ENCODE peak calls at places on chromosomes 7 and 10, in four cellular contexts. E, W, G and P are unnamed samples.

GRCh38 chr10:49173201-49173772 is 14.9 kb downstream of the TMEM273 start:
- DNase-seq in E (no peak), W (peak), G (no peak), P (no peak)

GRCh38 chr7:105826143-105826542 is 50.3 kb downstream of the ATXN7L1 start:
- DNase-seq in E (no peak), W (no peak), G (no peak), P (no peak)

GRCh38 chr7:158827411-158828342 is 1.6 kb downstream of the ESYT2 start:
- DNase-seq in E (no peak), W (peak), G (no peak), P (peak)

GRCh38 chr7:101362334-101363195 is at the start of gene COL26A1:
- DNase-seq in E (no peak), W (peak), G (no peak), P (peak)

GRCh38 chr7:108234981-108235450 is 104.9 kb upstream of the LAMB4 start:
- DNase-seq in E (no peak), W (no peak), G (no peak), P (no peak)

GRCh38 chr7:151139791-151140190 is 27.7 kb downstream of the GBX1 start:
- DNase-seq in E (no peak), W (no peak), G (no peak), P (no peak)

GRCh38 chr7:103524042-103524907 is 78.3 kb upstream of the SLC26A5 start:
- DNase-seq in E (peak), W (peak), G (peak), P (no peak)

GRCh38 chr7:78226059-78226658 is 427.6 kb downstream of the PHTF2 start:
- DNase-seq in E (no peak), W (peak), G (peak), P (peak)

GRCh38 chr7:14389052-14389988 is 399.9 kb upstream of the ETV1 start:
- DNase-seq in E (no peak), W (no peak), G (no peak), P (no peak)

GRCh38 chr7:80225361-80225760 is 90.7 kb downstream of the GNAI1 start:
- DNase-seq in E (no peak), W (no peak), G (peak), P (no peak)

GRCh38 chr7:44622342-44623151 is 16.1 kb downstream of the OGDH start:
- DNase-seq in E (no peak), W (peak), G (no peak), P (peak)

GRCh38 chr10:72171175-72171630 is 44.6 kb upstream of the ANAPC16 start:
- DNase-seq in E (peak), W (peak), G (peak), P (no peak)

GRCh38 chr7:147279951-147280350 is 1163.3 kb downstream of the CNTNAP2 start:
- DNase-seq in E (no peak), W (no peak), G (no peak), P (no peak)

GRCh38 chr7:55508301-55509011 is 63.8 kb downstream of the VOPP1 start:
- DNase-seq in E (no peak), W (no peak), G (no peak), P (peak)

GRCh38 chr10:49598164-49598856 is 11.8 kb upstream of the SLC18A3 start:
- DNase-seq in E (no peak), W (no peak), G (no peak), P (no peak)

GRCh38 chr10:124508907-124509454 is 47.4 kb downstream of the LHPP start:
- DNase-seq in E (no peak), W (no peak), G (no peak), P (no peak)

GRCh38 chr7:16967174-16967868 is 85.5 kb upstream of the AGR3 start:
- DNase-seq in E (no peak), W (no peak), G (peak), P (no peak)

GRCh38 chr10:26479766-26480492 is 41.8 kb downstream of the APBB1IP start:
- DNase-seq in E (no peak), W (no peak), G (no peak), P (peak)

GRCh38 chr7:101162551-101163280 is 2.7 kb downstream of the VGF start:
- DNase-seq in E (no peak), W (peak), G (no peak), P (no peak)

GRCh38 chr7:129832701-129833227 is 120.0 kb downstream of the UBE2H start:
- DNase-seq in E (no peak), W (no peak), G (no peak), P (no peak)

GRCh38 chr7:70793060-70793459 is 338.9 kb upstream of the GALNT17 start:
- DNase-seq in E (no peak), W (no peak), G (no peak), P (no peak)

DNA sequence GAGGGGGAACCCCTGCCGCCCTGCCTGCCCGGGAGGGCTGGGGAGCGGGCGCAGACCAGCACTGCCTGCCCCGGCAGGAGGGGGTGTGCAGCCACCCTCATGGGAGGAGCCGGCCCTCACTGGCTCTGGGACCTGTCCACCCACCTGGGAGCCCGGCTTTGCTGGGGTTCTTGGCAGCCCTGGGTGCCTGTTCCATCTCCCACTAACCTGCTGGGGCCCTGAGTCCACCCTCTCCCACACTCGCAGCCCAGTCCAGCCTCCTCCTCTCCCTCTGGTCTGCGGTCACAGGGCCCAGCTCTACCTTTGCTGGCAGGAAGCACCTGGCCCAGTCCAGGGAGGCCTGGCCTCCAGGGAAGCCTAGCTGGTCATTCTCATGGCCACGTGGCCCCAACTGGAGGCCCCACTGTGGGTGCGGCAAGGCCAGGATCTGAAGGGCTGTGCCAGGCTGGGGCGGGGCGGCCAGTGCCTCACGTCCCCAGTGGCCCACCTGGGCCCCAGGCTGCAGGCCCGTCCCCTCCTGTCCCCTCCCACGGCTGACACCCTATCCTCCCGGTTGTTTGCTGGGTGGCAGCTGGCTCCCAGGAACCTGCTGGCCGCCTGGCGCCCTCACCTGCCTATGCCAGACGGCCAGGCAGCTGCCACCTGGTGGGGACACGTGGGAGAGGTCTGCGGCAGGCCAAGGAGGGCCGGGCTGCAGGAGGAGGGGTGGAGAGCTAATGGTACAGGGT is at the start of gene TMEM184A:
- DNase-seq in E (no peak), W (peak), G (no peak), P (peak)
- TF ChIP-seq CTCF in E (peak), W (peak), G (peak), P (peak)

GRCh38 chr7:4682621-4683042 is 537 bp downstream of the FOXK1 start:
- DNase-seq in E (no peak), W (peak), G (no peak), P (peak)
- TF ChIP-seq CTCF in E (peak), W (peak), G (no peak), P (no peak)

GRCh38 chr7:35694161-35694783 is 663 bp downstream of the HERPUD2 start:
- DNase-seq in E (peak), W (no peak), G (no peak), P (no peak)

GRCh38 chr7:35695628-35695888 is 623 bp upstream of the HERPUD2 start:
- DNase-seq in E (no peak), W (no peak), G (no peak), P (peak)

GRCh38 chr7:35697414-35698175 is 2.7 kb upstream of the HERPUD2 start:
- DNase-seq in E (peak), W (no peak), G (no peak), P (no peak)

GRCh38 chr7:35695987-35696386 is 1.1 kb upstream of the HERPUD2 start:
- DNase-seq in E (no peak), W (no peak), G (no peak), P (peak)

GRCh38 chr7:35694784-35695627 is at the start of gene HERPUD2:
- DNase-seq in E (peak), W (peak), G (peak), P (peak)
- TF ChIP-seq CTCF in E (peak), W (no peak), G (no peak), P (no peak)

DNA sequence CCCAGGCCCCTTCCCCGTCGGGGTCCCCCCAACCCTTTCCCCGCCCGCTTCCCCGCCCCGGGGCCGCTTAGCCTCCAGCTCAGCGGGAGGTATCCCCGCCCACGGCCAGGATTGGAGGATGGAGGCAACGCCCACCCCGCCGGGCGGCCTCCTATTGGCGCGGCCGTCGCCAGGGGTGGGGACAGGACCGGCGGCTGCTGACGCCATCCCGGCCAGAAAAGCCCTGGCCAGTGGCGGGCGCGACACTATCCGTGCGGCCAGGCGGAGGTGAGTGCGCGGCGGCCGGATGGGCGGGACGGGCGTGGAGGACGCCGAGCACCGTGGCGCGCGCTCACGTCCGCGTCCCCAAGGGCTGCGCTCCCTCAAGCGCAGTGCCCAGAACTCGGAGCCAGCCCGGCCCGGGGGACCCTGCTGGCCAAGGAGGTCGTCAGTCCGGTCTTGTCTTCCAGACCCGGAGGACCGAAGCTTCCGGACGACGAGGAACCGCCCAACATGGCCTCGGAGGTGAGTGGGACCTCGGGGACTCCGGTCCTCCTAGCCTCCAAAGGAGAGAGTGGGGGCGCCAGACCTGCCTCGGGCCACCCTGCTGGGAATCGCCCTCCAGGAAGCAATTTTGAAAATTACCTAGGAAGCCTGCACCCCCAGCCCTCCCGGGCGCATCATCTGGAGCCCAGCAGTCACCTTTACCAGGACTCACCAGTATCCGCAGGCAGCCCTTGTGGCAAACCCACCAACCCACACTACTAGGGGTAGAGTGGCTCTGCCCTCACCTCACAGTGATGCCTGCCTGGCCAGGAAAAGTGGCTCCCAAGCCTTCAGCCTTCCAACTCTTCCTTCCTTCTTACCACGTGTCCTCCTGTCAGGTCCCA is at the start of gene ASL:
- DNase-seq in E (peak), W (peak), G (peak), P (peak)
- TF ChIP-seq CTCF in E (peak), W (no peak), G (no peak), P (peak)

GRCh38 chr10:99975106-99975829 is 34.5 kb downstream of the DNMBP start:
- DNase-seq in E (no peak), W (no peak), G (no peak), P (no peak)

GRCh38 chr10:99977916-99978315 is 31.8 kb downstream of the DNMBP start:
- DNase-seq in E (no peak), W (no peak), G (no peak), P (no peak)

GRCh38 chr10:99975942-99976809 is 33.6 kb downstream of the DNMBP start:
- DNase-seq in E (peak), W (peak), G (no peak), P (no peak)

GRCh38 chr10:99976886-99977391 is 32.8 kb downstream of the DNMBP start:
- DNase-seq in E (peak), W (peak), G (peak), P (no peak)

DNA sequence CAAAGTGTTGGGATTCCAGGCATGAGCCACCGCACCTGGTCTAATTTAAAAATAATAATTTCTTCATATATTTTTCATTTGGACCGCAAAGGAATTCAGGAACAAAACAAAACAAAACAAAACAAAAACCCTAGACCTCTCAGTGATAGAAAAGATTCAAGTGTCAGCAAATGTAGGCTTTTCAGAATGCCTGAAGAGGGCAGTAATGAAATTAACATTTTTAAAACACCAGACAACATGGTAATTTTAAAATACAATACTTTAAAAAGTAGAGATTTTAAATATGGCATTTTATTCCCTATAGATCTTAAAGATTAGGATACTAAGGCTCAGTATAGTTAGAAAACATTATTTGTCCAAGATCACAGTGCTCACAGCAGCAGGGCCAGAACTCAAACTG is 36.6 kb downstream of the DNMBP start:
- DNase-seq in E (no peak), W (no peak), G (no peak), P (no peak)
- TF ChIP-seq CTCF in E (peak), W (peak), G (peak), P (no peak)

DNA sequence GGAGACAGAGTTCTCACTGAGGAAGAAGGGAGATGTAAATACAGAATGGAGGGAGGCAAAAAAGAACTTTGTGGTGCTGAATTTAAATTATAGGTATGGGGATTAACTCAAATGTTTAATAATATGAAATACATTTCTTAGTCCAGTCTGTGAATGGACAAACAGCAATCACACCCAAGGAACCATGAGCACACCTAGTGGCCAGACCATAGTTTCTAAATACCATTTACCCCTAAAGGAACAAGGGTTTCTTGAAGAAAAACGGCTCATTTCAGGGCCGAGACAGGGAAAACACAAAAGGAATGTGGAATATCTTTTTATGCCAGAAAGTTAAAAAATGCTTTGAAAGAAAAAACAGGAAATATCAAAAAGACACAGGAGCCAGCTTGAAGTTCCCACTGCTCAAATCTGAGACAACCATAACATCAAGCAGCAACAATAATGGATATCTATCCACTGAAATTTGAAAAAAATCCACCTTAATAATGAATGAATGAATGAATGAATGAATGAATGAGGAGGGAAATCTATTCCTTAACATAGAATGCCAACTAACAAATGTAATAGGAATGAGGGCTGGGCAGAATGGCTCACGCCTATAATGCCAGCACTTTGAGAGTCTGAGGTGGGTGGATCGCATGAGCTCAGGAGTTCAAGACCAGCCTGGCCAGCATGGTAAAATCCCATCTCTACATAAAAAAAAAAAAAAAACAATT is 8.6 kb downstream of the IPMK start:
- DNase-seq in E (no peak), W (no peak), G (no peak), P (no peak)
- TF ChIP-seq CTCF in E (peak), W (no peak), G (peak), P (no peak)